ENCODE peak calls at places on chromosomes 2 and 18, in ten cellular contexts. L is body of pancreas, F is AG04450, Y is tibial nerve, Q is lower lobe of right lung, R is BJ, A is PC-3, M is cardiac muscle cell, O is astrocyte of the spinal cord, W is OCI-LY7. X is an unnamed sample.

GRCh38 chr2:193966590-193966989 is 1690.4 kb upstream of the SLC39A10 start:
- DNase-seq in L (no peak), R (no peak), Y (no peak), Q (no peak), W (no peak), F (peak; percentile 3), O (peak; percentile 89), M (no peak), A (peak; percentile 59), X (peak; percentile 76)

GRCh38 chr18:37481491-37481890 is 84.1 kb downstream of the CELF4 start:
- DNase-seq in L (no peak), M (no peak), Q (no peak), R (no peak), O (no peak), A (peak; percentile 34), Y (no peak), W (no peak), F (no peak), X (no peak)

GRCh38 chr2:236282406-236282805 is 18.2 kb upstream of the ASB18 start:
- DNase-seq in Q (no peak), M (no peak), L (no peak), R (no peak), O (no peak), F (no peak), Y (no peak), A (peak; percentile 74), W (no peak), X (no peak)

GRCh38 chr2:46351388-46352141 is 54.4 kb downstream of the EPAS1 start:
- DNase-seq in A (no peak), F (no peak), O (no peak), L (peak; percentile 25), Q (peak; percentile 59), R (no peak), M (no peak), W (no peak), Y (no peak), X (no peak)

GRCh38 chr2:239222346-239223028 is 178.3 kb downstream of the HDAC4 start:
- DNase-seq in A (no peak), L (no peak), R (no peak), F (no peak), W (no peak), O (no peak), M (no peak), Q (no peak), Y (no peak), X (no peak)

GRCh38 chr2:169119117-169119770 is 49.9 kb downstream of the DHRS9 start:
- DNase-seq in W (no peak), M (no peak), L (no peak), Y (no peak), R (no peak), F (no peak), Q (no peak), A (peak; percentile 32), O (peak; percentile 17), X (peak; percentile 81)

GRCh38 chr18:35289293-35290069 is 548 bp downstream of the ZSCAN30 start:
- DNase-seq in R (no peak), W (peak; percentile 1), L (peak; percentile 44), M (peak; percentile 1), O (peak; percentile 5), Y (no peak), Q (no peak), F (no peak), A (no peak), X (no peak)

GRCh38 chr18:45291616-45292612 is 323.4 kb upstream of the SLC14A2 start:
- DNase-seq in L (peak; percentile 36), Y (no peak), M (no peak), Q (no peak), F (no peak), W (no peak), O (peak; percentile 79), R (peak; percentile 4), A (no peak), X (peak; percentile 43)

GRCh38 chr2:33291278-33292013 is 185.0 kb upstream of the RASGRP3 start:
- DNase-seq in F (peak; percentile 34), W (no peak), R (peak; percentile 60), O (peak; percentile 90), Y (no peak), Q (no peak), A (peak; percentile 92), M (no peak), L (peak; percentile 28), X (peak; percentile 89)

GRCh38 chr2:127429291-127429690 is 11.1 kb downstream of the PROC start:
- DNase-seq in Q (no peak), L (no peak), R (no peak), M (no peak), W (no peak), A (no peak), F (no peak), O (no peak), Y (no peak), X (no peak)

GRCh38 chr18:59015531-59016152 is 124.0 kb upstream of the SEC11C start:
- DNase-seq in Q (no peak), F (no peak), W (no peak), R (no peak), L (no peak), O (no peak), Y (no peak), A (no peak), M (no peak), X (no peak)

GRCh38 chr2:172100080-172101007 is 2.4 kb downstream of the DLX2 start:
- DNase-seq in W (no peak), Y (no peak), F (no peak), Q (no peak), O (no peak), A (no peak), L (no peak), M (no peak), R (no peak), X (no peak)

DNA sequence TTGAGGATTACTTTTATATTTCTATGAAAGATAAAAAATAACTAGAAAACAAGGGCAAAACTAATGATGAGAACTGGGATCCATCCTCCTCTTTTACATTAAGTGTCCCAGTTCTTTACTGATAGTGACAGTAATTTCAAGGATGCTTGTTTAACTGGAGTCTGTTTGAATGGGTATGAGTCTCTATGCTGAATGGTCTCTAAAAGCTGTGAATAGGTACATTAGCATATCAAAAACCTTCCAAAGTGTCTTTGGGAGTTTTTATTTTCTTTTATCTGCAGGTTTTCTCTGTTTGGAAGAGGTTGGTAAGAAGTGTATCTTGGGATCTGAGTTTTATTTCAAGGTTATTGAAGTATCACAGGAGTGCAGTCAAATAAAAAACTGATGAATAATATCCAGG is 30.0 kb downstream of the DSEL start:
- DNase-seq in R (no peak), Y (no peak), Q (no peak), L (no peak), O (no peak), W (no peak), M (no peak), F (no peak), A (no peak), X (no peak)
- TF ChIP-seq CTCF in R (no peak), Y (no peak), Q (no peak), L (no peak), O (no peak), W (no peak), M (no peak), F (no peak), A (no peak), X (no peak)

GRCh38 chr2:133806564-133806963 is 238.3 kb upstream of the NCKAP5 start:
- DNase-seq in A (no peak), L (no peak), W (no peak), M (no peak), Q (no peak), O (no peak), F (no peak), R (no peak), Y (no peak), X (no peak)
- H3K4me3 ChIP-seq in A (no peak overlapping the region), L (no peak overlapping the region), W (no peak overlapping the region), M (no peak overlapping the region), Q (no peak overlapping the region), O (no peak overlapping the region), F (no peak overlapping the region), R (no peak overlapping the region), Y (no peak overlapping the region), X (no peak overlapping the region)

DNA sequence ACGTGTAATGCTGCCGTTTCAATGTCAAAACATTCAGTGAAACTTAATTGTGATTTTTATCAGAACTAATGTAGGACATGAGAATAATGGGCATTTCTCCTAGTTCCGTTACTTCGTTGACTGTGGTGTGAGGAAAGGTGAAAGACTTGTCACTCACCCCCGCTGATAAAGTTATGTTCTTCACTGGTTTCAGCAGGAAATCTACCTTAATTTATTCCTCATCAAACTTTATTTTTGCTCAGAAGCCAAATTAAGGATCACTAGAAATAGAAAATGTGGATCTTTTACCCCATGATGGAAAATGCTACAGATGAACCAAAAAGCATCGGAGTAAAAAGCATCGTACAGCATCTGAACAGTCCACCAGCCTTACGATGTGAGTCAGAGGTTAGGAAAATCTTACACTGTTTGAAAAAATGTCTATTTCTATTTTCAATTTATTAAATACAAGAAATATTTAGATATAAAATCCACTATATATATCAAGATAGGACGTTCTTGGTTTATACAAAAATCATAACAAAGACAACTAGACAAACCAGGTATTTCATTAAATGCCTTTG is 1.0 kb upstream of the ROCK1 start:
- DNase-seq in L (no peak), M (no peak), R (no peak), A (peak; percentile 6), O (no peak), W (no peak), Q (no peak), F (no peak), Y (no peak), X (no peak)
- TF ChIP-seq CTCF in L (no peak), M (no peak), R (no peak), A (no peak), O (no peak), W (no peak), Q (no peak), F (no peak), Y (no peak), X (no peak)

GRCh38 chr2:241312082-241312481 is 3.4 kb downstream of the HDLBP start:
- DNase-seq in A (no peak), F (no peak), M (no peak), R (peak; percentile 23), O (peak; percentile 47), W (no peak), Y (no peak), L (no peak), Q (no peak), X (no peak)

GRCh38 chr2:241308832-241309500 is 6.5 kb downstream of the HDLBP start:
- DNase-seq in L (no peak), R (no peak), O (no peak), Y (no peak), A (no peak), Q (no peak), F (no peak), M (no peak), W (no peak), X (no peak)

GRCh38 chr2:241310917-241311566 is 4.4 kb downstream of the HDLBP start:
- DNase-seq in R (no peak), L (no peak), W (peak; percentile 54), O (no peak), M (no peak), A (no peak), F (no peak), Q (no peak), Y (no peak), X (no peak)

GRCh38 chr2:241308267-241308666 is 7.2 kb downstream of the HDLBP start:
- DNase-seq in W (no peak), M (no peak), L (no peak), O (peak; percentile 36), R (no peak), Y (no peak), A (no peak), Q (no peak), F (no peak), X (peak; percentile 55)

DNA sequence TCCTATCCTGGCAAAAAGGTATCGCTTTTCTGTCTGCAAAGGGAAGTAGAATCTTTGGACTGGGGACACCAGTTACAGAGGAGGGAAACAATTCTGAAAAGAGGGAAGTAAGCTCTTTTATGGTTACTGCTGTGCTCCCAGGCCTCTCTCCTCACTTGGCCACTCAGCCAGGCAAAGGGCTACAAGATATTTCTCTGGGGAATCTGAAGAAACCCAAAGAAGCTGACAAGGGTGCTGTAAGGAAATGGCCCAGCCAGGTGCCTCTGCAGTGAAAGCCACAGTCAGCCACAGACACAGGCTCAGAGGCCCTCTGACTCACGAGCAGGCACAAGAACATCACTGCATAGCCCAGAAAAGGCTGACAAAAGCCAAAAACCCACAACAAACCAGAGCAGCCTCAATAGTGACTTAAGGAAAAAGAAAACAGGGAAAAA is 5.8 kb downstream of the HDLBP start:
- DNase-seq in O (peak; percentile 66), R (no peak), Q (no peak), F (no peak), L (peak; percentile 27), W (peak; percentile 69), Y (no peak), M (no peak), A (no peak), X (no peak)
- H3K4me3 ChIP-seq in O (no peak overlapping the region), R (no peak overlapping the region), Q (no peak overlapping the region), F (no peak overlapping the region), L (no peak overlapping the region), W (peak overlapping the region; percentile 37), Y (no peak overlapping the region), M (no peak overlapping the region), A (no peak overlapping the region), X (no peak overlapping the region)